ENCODE peak calls at places on chromosomes 7 and 10, in four cellular contexts. One of them, this sample, is unnamed.

GRCh38 chr7:23971031-23971430 is 261.0 kb downstream of the STK31 start:
- DNase-seq in SK-N-SH: no peak
- DNase-seq in psoas muscle: no peak
- DNase-seq in AG04450: no peak
- DNase-seq in this sample: no peak

GRCh38 chr10:63491558-63492316 is 26.0 kb upstream of the JMJD1C start:
- DNase-seq in SK-N-SH: no peak
- DNase-seq in psoas muscle: no peak
- DNase-seq in AG04450: no peak
- DNase-seq in this sample: peak

GRCh38 chr7:2757904-2758672 is 70.1 kb downstream of the AMZ1 start:
- DNase-seq in SK-N-SH: peak
- DNase-seq in psoas muscle: peak
- DNase-seq in AG04450: peak
- DNase-seq in this sample: peak

GRCh38 chr7:142568430-142569097 is 180.7 kb upstream of the PRSS1 start:
- DNase-seq in SK-N-SH: no peak
- DNase-seq in psoas muscle: no peak
- DNase-seq in AG04450: peak
- DNase-seq in this sample: no peak

GRCh38 chr7:72080349-72080766 is 331.8 kb downstream of the CALN1 start:
- DNase-seq in SK-N-SH: no peak
- DNase-seq in psoas muscle: no peak
- DNase-seq in AG04450: no peak
- DNase-seq in this sample: no peak

GRCh38 chr10:18504161-18504560 is 147.2 kb downstream of the NSUN6 start:
- DNase-seq in SK-N-SH: no peak
- DNase-seq in psoas muscle: no peak
- DNase-seq in AG04450: no peak
- DNase-seq in this sample: no peak

GRCh38 chr7:44849277-44850210 is 1.7 kb upstream of the H2AZ2 start:
- DNase-seq in SK-N-SH: no peak
- DNase-seq in psoas muscle: no peak
- DNase-seq in AG04450: no peak
- DNase-seq in this sample: no peak

GRCh38 chr7:70678621-70679251 is 453.2 kb upstream of the GALNT17 start:
- DNase-seq in SK-N-SH: no peak
- DNase-seq in psoas muscle: no peak
- DNase-seq in AG04450: no peak
- DNase-seq in this sample: no peak

GRCh38 chr10:43322321-43322720 is 49.1 kb upstream of the FXYD4 start:
- DNase-seq in SK-N-SH: no peak
- DNase-seq in psoas muscle: no peak
- DNase-seq in AG04450: no peak
- DNase-seq in this sample: no peak

GRCh38 chr7:14714161-14714728 is 188.3 kb downstream of the DGKB start:
- DNase-seq in SK-N-SH: no peak
- DNase-seq in psoas muscle: no peak
- DNase-seq in AG04450: no peak
- DNase-seq in this sample: no peak

GRCh38 chr10:46075869-46076268 is 29.8 kb upstream of the MSMB start:
- DNase-seq in SK-N-SH: no peak
- DNase-seq in psoas muscle: no peak
- DNase-seq in AG04450: no peak
- DNase-seq in this sample: no peak

GRCh38 chr7:87600130-87601124 is at the start of gene ABCB1:
- DNase-seq in SK-N-SH: peak
- DNase-seq in psoas muscle: peak
- DNase-seq in AG04450: no peak
- DNase-seq in this sample: no peak

GRCh38 chr7:47008461-47008860 is 573.5 kb downstream of the TNS3 start:
- DNase-seq in SK-N-SH: no peak
- DNase-seq in psoas muscle: no peak
- DNase-seq in AG04450: no peak
- DNase-seq in this sample: no peak

GRCh38 chr7:32316831-32317230 is 173.3 kb downstream of the LSM5 start:
- DNase-seq in SK-N-SH: no peak
- DNase-seq in psoas muscle: no peak
- DNase-seq in AG04450: no peak
- DNase-seq in this sample: no peak

GRCh38 chr10:60465801-60466200 is 76.1 kb upstream of the ANK3 start:
- DNase-seq in SK-N-SH: no peak
- DNase-seq in psoas muscle: no peak
- DNase-seq in AG04450: no peak
- DNase-seq in this sample: no peak

GRCh38 chr7:100493476-100494264 is 9.9 kb downstream of the NYAP1 start:
- DNase-seq in SK-N-SH: peak
- DNase-seq in psoas muscle: no peak
- DNase-seq in AG04450: no peak
- DNase-seq in this sample: no peak

GRCh38 chr7:37371755-37372154 is 76.9 kb downstream of the ELMO1 start:
- DNase-seq in SK-N-SH: no peak
- DNase-seq in psoas muscle: no peak
- DNase-seq in AG04450: no peak
- DNase-seq in this sample: no peak

GRCh38 chr10:119933179-119933578 is 40.6 kb downstream of the SEC23IP start:
- DNase-seq in SK-N-SH: peak
- DNase-seq in psoas muscle: no peak
- DNase-seq in AG04450: no peak
- DNase-seq in this sample: no peak

GRCh38 chr7:70142247-70142932 is 544.1 kb downstream of the AUTS2 start:
- DNase-seq in SK-N-SH: no peak
- DNase-seq in psoas muscle: no peak
- DNase-seq in AG04450: no peak
- DNase-seq in this sample: no peak

GRCh38 chr7:39428221-39428620 is 138.0 kb upstream of the YAE1 start:
- DNase-seq in SK-N-SH: no peak
- DNase-seq in psoas muscle: no peak
- DNase-seq in AG04450: no peak
- DNase-seq in this sample: no peak

GRCh38 chr10:125911990-125912389 is 15.6 kb downstream of the FANK1 start:
- DNase-seq in SK-N-SH: no peak
- DNase-seq in psoas muscle: no peak
- DNase-seq in AG04450: no peak
- DNase-seq in this sample: no peak

GRCh38 chr7:155453296-155454182 is 4.4 kb upstream of the EN2 start:
- DNase-seq in SK-N-SH: peak
- DNase-seq in psoas muscle: no peak
- DNase-seq in AG04450: no peak
- DNase-seq in this sample: no peak

GRCh38 chr7:96061844-96062243 is 260.1 kb downstream of the SLC25A13 start:
- DNase-seq in SK-N-SH: no peak
- DNase-seq in psoas muscle: no peak
- DNase-seq in AG04450: no peak
- DNase-seq in this sample: no peak

GRCh38 chr10:64814201-64814600 is 1293.0 kb downstream of the REEP3 start:
- DNase-seq in SK-N-SH: no peak
- DNase-seq in psoas muscle: no peak
- DNase-seq in AG04450: no peak
- DNase-seq in this sample: no peak

GRCh38 chr10:44458671-44459403 is 73.9 kb upstream of the CXCL12 start:
- DNase-seq in SK-N-SH: no peak
- DNase-seq in psoas muscle: no peak
- DNase-seq in AG04450: no peak
- DNase-seq in this sample: no peak

GRCh38 chr7:100632951-100633717 is 8.2 kb downstream of the TFR2 start:
- DNase-seq in SK-N-SH: peak
- DNase-seq in psoas muscle: peak
- DNase-seq in AG04450: no peak
- DNase-seq in this sample: no peak

GRCh38 chr10:4725917-4726606 is 99.9 kb upstream of the AKR1E2 start:
- DNase-seq in SK-N-SH: no peak
- DNase-seq in psoas muscle: no peak
- DNase-seq in AG04450: peak
- DNase-seq in this sample: no peak

GRCh38 chr10:78846770-78847169 is 222.0 kb upstream of the ZMIZ1 start:
- DNase-seq in SK-N-SH: peak
- DNase-seq in psoas muscle: peak
- DNase-seq in AG04450: no peak
- DNase-seq in this sample: no peak

GRCh38 chr10:124688889-124689670 is 55.1 kb downstream of the FAM53B start:
- DNase-seq in SK-N-SH: no peak
- DNase-seq in psoas muscle: no peak
- DNase-seq in AG04450: no peak
- DNase-seq in this sample: no peak

GRCh38 chr7:45036801-45037200 is 36.8 kb downstream of the CCM2 start:
- DNase-seq in SK-N-SH: no peak
- DNase-seq in psoas muscle: no peak
- DNase-seq in AG04450: no peak
- DNase-seq in this sample: no peak

GRCh38 chr7:131653418-131654248 is 97.2 kb upstream of the PODXL start:
- DNase-seq in SK-N-SH: peak
- DNase-seq in psoas muscle: no peak
- DNase-seq in AG04450: no peak
- DNase-seq in this sample: no peak

GRCh38 chr10:51523440-51523839 is 176.0 kb downstream of the CSTF2T start:
- DNase-seq in SK-N-SH: no peak
- DNase-seq in psoas muscle: no peak
- DNase-seq in AG04450: no peak
- DNase-seq in this sample: no peak

GRCh38 chr7:38330861-38331709 is 57.6 kb upstream of the TARP start:
- DNase-seq in SK-N-SH: no peak
- DNase-seq in psoas muscle: no peak
- DNase-seq in AG04450: no peak
- DNase-seq in this sample: no peak

GRCh38 chr7:137606061-137606674 is 240.6 kb downstream of the DGKI start:
- DNase-seq in SK-N-SH: no peak
- DNase-seq in psoas muscle: no peak
- DNase-seq in AG04450: peak
- DNase-seq in this sample: peak
- TF ChIP-seq CTCF in SK-N-SH: peak
- TF ChIP-seq CTCF in psoas muscle: peak
- TF ChIP-seq CTCF in AG04450: peak
- TF ChIP-seq CTCF in this sample: peak

DNA sequence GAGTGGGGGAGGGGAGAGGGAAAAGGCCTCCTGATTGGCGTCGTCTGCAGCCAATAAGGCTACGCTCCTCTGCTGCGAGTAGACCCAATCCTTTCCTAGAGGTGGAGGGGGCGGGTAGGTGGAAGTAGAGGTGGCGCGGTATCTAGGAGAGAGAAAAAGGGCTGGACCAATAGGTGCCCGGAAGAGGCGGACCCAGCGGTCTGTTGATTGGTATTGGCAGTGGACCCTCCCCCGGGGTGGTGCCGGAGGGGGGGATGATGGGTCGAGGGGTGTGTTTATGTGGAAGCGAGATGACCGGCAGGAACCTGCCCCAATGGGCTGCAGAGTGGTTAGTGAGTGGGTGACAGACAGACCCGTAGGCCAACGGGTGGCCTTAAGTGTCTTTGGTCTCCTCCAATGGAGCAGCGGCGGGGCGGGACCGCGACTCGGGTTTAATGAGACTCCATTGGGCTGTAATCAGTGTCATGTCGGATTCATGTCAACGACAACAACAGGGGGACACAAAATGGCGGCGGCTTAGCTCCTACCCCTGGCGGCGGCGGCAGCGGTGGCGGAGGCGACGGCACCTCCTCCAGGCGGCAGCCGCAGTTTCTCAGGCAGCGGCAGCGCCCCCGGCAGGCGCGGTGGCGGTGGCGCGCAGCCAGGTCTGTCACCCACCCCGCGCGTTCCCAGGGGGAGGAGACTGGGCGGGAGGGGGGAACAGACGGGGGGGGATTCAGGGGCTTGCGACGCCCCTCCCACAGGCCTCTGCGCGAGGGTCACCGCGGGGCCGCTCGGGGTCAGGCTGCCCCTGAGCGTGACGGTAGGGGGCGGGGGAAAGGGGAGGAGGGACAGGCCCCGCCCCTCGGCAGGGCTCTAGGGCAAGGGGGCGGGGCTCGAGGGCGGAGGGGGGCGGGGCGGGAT is at the start of gene KAT6B:
- DNase-seq in SK-N-SH: peak
- DNase-seq in psoas muscle: peak
- DNase-seq in AG04450: peak
- DNase-seq in this sample: peak
- TF ChIP-seq CTCF in SK-N-SH: peak
- TF ChIP-seq CTCF in psoas muscle: peak
- TF ChIP-seq CTCF in AG04450: peak
- TF ChIP-seq CTCF in this sample: no peak

GRCh38 chr7:51950811-51951210 is 634.2 kb upstream of the COBL start:
- DNase-seq in SK-N-SH: peak
- DNase-seq in psoas muscle: no peak
- DNase-seq in AG04450: no peak
- DNase-seq in this sample: no peak

GRCh38 chr7:51949726-51950644 is 633.4 kb upstream of the COBL start:
- DNase-seq in SK-N-SH: peak
- DNase-seq in psoas muscle: no peak
- DNase-seq in AG04450: no peak
- DNase-seq in this sample: no peak
- TF ChIP-seq CTCF in SK-N-SH: no peak
- TF ChIP-seq CTCF in psoas muscle: no peak
- TF ChIP-seq CTCF in AG04450: no peak
- TF ChIP-seq CTCF in this sample: no peak

GRCh38 chr7:73851410-73852338 is 9.3 kb upstream of the TMEM270 start:
- DNase-seq in SK-N-SH: no peak
- DNase-seq in psoas muscle: no peak
- DNase-seq in AG04450: peak
- DNase-seq in this sample: peak

GRCh38 chr7:73850781-73851207 is 8.5 kb upstream of the METTL27 start:
- DNase-seq in SK-N-SH: no peak
- DNase-seq in psoas muscle: peak
- DNase-seq in AG04450: peak
- DNase-seq in this sample: peak

GRCh38 chr7:73844848-73845460 is 2.6 kb upstream of the METTL27 start:
- DNase-seq in SK-N-SH: no peak
- DNase-seq in psoas muscle: no peak
- DNase-seq in AG04450: peak
- DNase-seq in this sample: no peak

GRCh38 chr7:73850212-73850611 is 7.9 kb upstream of the METTL27 start:
- DNase-seq in SK-N-SH: no peak
- DNase-seq in psoas muscle: no peak
- DNase-seq in AG04450: no peak
- DNase-seq in this sample: no peak

DNA sequence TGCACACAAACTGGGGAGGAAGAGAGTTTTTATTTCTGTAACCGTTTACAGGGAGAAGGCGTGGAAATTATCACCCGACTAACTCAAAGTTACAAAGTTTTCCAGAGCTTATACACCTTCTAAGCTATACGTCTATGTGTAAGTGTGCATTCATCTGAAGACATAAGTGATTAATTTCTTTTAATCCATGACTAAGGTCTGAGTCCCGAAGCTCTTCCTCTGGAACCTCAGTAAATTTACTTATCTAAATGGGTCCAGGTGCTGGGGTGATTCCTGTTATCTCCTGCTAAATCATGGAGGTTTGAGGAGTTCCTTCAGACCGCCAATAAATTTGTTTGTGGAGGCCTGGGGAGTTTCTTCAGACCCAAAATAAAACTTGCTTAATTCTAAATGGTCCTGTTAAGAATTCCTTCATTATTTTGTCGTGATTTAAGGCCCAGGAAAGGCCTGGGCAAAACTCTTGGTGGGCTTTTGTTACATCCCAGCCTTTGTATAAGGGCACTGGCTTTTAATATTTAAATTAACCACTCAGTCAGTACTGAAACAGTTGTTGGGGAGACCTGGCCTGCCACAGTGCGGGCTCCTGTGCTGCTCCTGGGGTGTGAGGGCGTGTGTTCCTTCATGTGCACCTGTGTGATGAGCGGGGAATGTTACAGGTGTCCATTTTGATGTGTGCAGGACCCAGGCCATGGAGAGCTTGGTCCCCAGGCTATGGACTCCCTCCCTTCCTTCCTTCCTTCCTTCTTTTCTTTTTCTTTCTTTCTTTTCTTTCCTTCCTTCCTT is 5.8 kb upstream of the METTL27 start:
- DNase-seq in SK-N-SH: no peak
- DNase-seq in psoas muscle: no peak
- DNase-seq in AG04450: no peak
- DNase-seq in this sample: no peak
- TF ChIP-seq CTCF in SK-N-SH: no peak
- TF ChIP-seq CTCF in psoas muscle: no peak
- TF ChIP-seq CTCF in AG04450: no peak
- TF ChIP-seq CTCF in this sample: no peak